ENCODE peak calls at places on chromosomes 11 and 22, in ten cellular contexts. D is HCT116, Z is IMR-90, X is transverse colon, H is endothelial cell of umbilical vein, E is H1, Y is heart left ventricle, N is tibial nerve, R is testis, W is breast epithelium. O is an unnamed sample.

GRCh38 chr11:15115686-15116085 is 963 bp downstream of the INSC start:
- DNase-seq in D (no peak), Z (no peak), X (no peak), H (no peak), E (no peak), Y (no peak), N (no peak), R (no peak), W (no peak), O (no peak)

GRCh38 chr11:6362185-6362867 is 27.9 kb upstream of the SMPD1 start:
- DNase-seq in D (no peak), Z (no peak), X (no peak), H (no peak), E (no peak), Y (peak; percentile 80), N (no peak), R (no peak), W (no peak), O (no peak)

GRCh38 chr11:121656333-121657090 is 203.7 kb upstream of the SORL1-AS1 start:
- DNase-seq in D (no peak), Z (no peak), X (no peak), H (no peak), E (no peak), Y (no peak), N (peak; percentile 29), R (peak; percentile 23), W (no peak), O (no peak)

GRCh38 chr11:67332081-67332691 is 21.2 kb downstream of the POLD4 start:
- DNase-seq in D (no peak), Z (peak; percentile 22), X (no peak), H (peak; percentile 37), E (no peak), Y (no peak), N (no peak), R (no peak), W (no peak), O (no peak)

GRCh38 chr11:10396771-10397170 is 58.3 kb upstream of the AMPD3 start:
- DNase-seq in D (no peak), Z (no peak), X (no peak), H (no peak), E (no peak), Y (no peak), N (no peak), R (no peak), W (no peak), O (no peak)

GRCh38 chr11:116579857-116580727 is 192.7 kb downstream of the BUD13 start:
- DNase-seq in D (no peak), Z (no peak), X (no peak), H (no peak), E (no peak), Y (no peak), N (no peak), R (no peak), W (no peak), O (no peak)

GRCh38 chr11:2885017-2885675 is 429 bp downstream of the CDKN1C start:
- DNase-seq in D (no peak), Z (peak; percentile 36), X (peak; percentile 71), H (peak; percentile 42), E (no peak), Y (peak; percentile 81), N (no peak), R (peak; percentile 43), W (peak; percentile 69), O (peak; percentile 86)

GRCh38 chr11:124670732-124671131 is 2.8 kb downstream of the SIAE start:
- DNase-seq in D (no peak), Z (peak; percentile 9), X (no peak), H (no peak), E (no peak), Y (no peak), N (no peak), R (no peak), W (no peak), O (no peak)

DNA sequence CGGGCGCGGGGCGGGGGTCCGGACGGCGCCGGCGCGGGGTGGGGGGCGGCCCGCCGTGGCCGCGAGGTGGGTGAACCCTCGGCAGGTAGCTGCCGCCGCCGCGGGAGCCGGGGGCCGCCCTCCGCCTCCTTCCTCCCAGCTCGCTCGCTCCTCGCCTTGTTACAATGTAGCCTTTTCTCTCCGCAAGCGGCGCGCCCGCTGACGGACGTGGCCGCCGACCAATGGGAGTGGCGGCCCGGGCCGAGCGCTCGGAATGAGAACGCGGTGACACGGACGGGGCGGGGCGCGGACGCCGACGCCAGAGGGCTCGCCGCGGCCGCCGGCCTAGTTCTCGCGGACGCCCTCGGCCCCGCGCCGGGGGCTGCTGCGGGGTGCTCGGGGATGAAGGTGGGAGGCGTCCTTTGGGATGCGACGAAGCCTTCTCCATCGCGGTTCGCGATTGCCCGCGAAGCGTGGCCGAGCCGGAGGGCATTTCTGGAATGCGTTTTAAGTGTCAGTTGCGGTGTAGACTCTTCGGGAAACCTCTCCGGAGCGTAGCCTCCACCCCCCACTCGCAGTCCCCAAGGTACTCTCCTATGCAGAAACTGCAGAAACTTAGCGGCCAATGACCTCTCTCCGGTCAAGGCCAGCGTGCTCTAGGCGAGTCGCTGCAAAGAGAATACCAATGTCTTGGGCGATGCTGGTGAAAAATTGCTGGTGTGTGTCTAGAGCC is 734 bp downstream of the PRDM11 start:
- DNase-seq in D (peak; percentile 86), Z (peak; percentile 94), X (peak; percentile 96), H (peak; percentile 94), E (peak; percentile 77), Y (peak; percentile 98), N (peak; percentile 86), R (peak; percentile 95), W (peak; percentile 94), O (peak; percentile 100)
- TF ChIP-seq POLR2A in D (peak; percentile 59), Z (peak; percentile 82), X (peak; percentile 78), H (no peak), E (peak; percentile 93), Y (peak; percentile 95), N (peak; percentile 83), R (peak; percentile 69), W (no peak), O (peak; percentile 80)

GRCh38 chr11:134037093-134037908 is 31.6 kb upstream of the JAM3 start:
- DNase-seq in D (no peak), Z (peak; percentile 59), X (peak; percentile 72), H (peak; percentile 37), E (no peak), Y (peak; percentile 85), N (peak; percentile 72), R (peak; percentile 76), W (peak; percentile 54), O (peak; percentile 16)
- TF ChIP-seq POLR2A in D (no peak), Z (no peak), X (peak; percentile 19), H (no peak), E (peak; percentile 15), Y (peak; percentile 45), N (peak; percentile 61), R (no peak), W (no peak), O (peak; percentile 31)

GRCh38 chr11:96234866-96235441 is 108.0 kb downstream of the MAML2 start:
- DNase-seq in D (no peak), Z (no peak), X (no peak), H (no peak), E (no peak), Y (no peak), N (no peak), R (no peak), W (no peak), O (no peak)

GRCh38 chr11:96238563-96239166 is 104.3 kb downstream of the MAML2 start:
- DNase-seq in D (no peak), Z (peak; percentile 72), X (no peak), H (no peak), E (no peak), Y (no peak), N (no peak), R (no peak), W (no peak), O (no peak)

GRCh38 chr11:96235725-96236124 is 107.3 kb downstream of the MAML2 start:
- DNase-seq in D (no peak), Z (peak; percentile 73), X (no peak), H (no peak), E (no peak), Y (no peak), N (no peak), R (no peak), W (no peak), O (no peak)

GRCh38 chr11:96241351-96241841 is 101.6 kb downstream of the MAML2 start:
- DNase-seq in D (no peak), Z (no peak), X (peak; percentile 57), H (no peak), E (no peak), Y (no peak), N (no peak), R (no peak), W (peak; percentile 45), O (no peak)

GRCh38 chr11:96237759-96238158 is 105.2 kb downstream of the MAML2 start:
- DNase-seq in D (no peak), Z (no peak), X (no peak), H (no peak), E (no peak), Y (no peak), N (no peak), R (no peak), W (no peak), O (no peak)
- TF ChIP-seq POLR2A in D (no peak), Z (no peak), X (no peak), H (no peak), E (no peak), Y (no peak), N (no peak), R (no peak), W (no peak), O (no peak)

DNA sequence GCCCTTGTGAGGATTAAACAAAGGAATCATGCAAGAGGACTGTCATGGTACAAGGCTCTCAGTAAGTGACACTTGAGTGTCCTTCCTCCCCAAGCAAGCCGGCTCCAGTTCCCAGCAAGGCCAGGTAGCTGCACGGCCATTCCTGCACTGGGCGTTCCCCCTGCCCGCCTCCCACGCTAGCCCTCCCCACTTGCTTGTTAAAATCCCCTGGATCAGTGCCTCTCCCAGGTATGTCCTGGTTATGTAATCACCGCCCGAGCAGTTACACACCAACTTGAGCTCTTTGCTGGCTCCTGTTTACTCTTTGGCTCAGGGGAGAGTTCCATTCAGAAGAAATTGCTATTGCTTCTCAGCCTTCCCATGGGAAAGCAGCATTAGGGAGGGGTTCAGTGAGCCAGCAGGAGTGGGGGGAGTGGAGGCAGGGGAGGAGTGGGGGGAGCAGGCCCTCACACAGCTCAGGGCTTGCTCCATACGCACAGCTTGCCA is 19.4 kb upstream of the MYEOV start:
- DNase-seq in D (no peak), Z (no peak), X (peak; percentile 85), H (no peak), E (no peak), Y (no peak), N (no peak), R (no peak), W (peak; percentile 94), O (no peak)
- TF ChIP-seq POLR2A in D (no peak), Z (no peak), X (peak; percentile 19), H (no peak), E (no peak), Y (no peak), N (no peak), R (no peak), W (no peak), O (no peak)

GRCh38 chr11:85951049-85951405 is 95.8 kb downstream of the CCDC83 start:
- DNase-seq in D (no peak), Z (no peak), X (no peak), H (no peak), E (no peak), Y (no peak), N (no peak), R (no peak), W (no peak), O (no peak)
- TF ChIP-seq POLR2A in D (no peak), Z (no peak), X (no peak), H (no peak), E (no peak), Y (no peak), N (no peak), R (no peak), W (no peak), O (no peak)

GRCh38 chr22:35352214-35353111 is 28.4 kb upstream of the HMOX1 start:
- DNase-seq in D (no peak), Z (no peak), X (peak; percentile 80), H (peak; percentile 46), E (no peak), Y (peak; percentile 87), N (peak; percentile 54), R (peak; percentile 52), W (no peak), O (no peak)
- TF ChIP-seq POLR2A in D (no peak), Z (no peak), X (peak; percentile 8), H (no peak), E (no peak), Y (no peak), N (peak; percentile 33), R (no peak), W (no peak), O (no peak)

O was measured in H54.